ENCODE peak calls at places on chromosome 7, in six cellular contexts. I is thyroid gland; U is right cardiac atrium; G is IMR-90; F is CD8-positive, alpha-beta memory T cell; Z is fibroblast of lung. V is an unnamed sample.

GRCh38 chr7:33325754-33326484 is 196.6 kb downstream of the BBS9 start:
- DNase-seq in F (no peak), G (no peak), Z (no peak), I (no peak), U (no peak), V (no peak)

GRCh38 chr7:158662610-158663427 is 41.8 kb downstream of the NCAPG2 start:
- DNase-seq in I (peak; percentile 21), G (no peak), F (no peak), U (no peak), Z (no peak), V (no peak)

GRCh38 chr7:29287366-29287765 is 92.8 kb downstream of the CHN2 start:
- DNase-seq in U (no peak), I (no peak), F (no peak), Z (peak; percentile 95), G (peak; percentile 31), V (peak; percentile 60)

GRCh38 chr7:132996581-132997242 is 85.2 kb downstream of the CHCHD3 start:
- DNase-seq in U (no peak), G (peak; percentile 2), F (no peak), I (no peak), Z (peak; percentile 33), V (no peak)

GRCh38 chr7:45923290-45923689 is 2.2 kb upstream of the IGFBP3 start:
- DNase-seq in G (peak; percentile 72), Z (peak; percentile 65), F (peak; percentile 22), U (peak; percentile 91), I (peak; percentile 71), V (peak; percentile 78)

GRCh38 chr7:47571355-47572100 is 10.4 kb downstream of the TNS3 start:
- DNase-seq in G (peak; percentile 95), U (peak; percentile 95), F (no peak), Z (peak; percentile 97), I (peak; percentile 96), V (peak; percentile 89)

GRCh38 chr7:159032753-159033472 is 111.8 kb downstream of the VIPR2 start:
- DNase-seq in U (peak; percentile 36), G (no peak), I (no peak), Z (no peak), F (no peak), V (no peak)

GRCh38 chr7:95155965-95156364 is 168.4 kb downstream of the PON1 start:
- DNase-seq in G (no peak), U (no peak), Z (no peak), I (peak; percentile 93), F (no peak), V (peak; percentile 68)

GRCh38 chr7:29345590-29345989 is 151.0 kb downstream of the CHN2 start:
- DNase-seq in F (no peak), U (peak; percentile 68), Z (peak; percentile 13), I (peak; percentile 39), G (no peak), V (peak; percentile 61)

GRCh38 chr7:17015575-17015974 is 133.8 kb upstream of the AGR3 start:
- DNase-seq in F (no peak), Z (peak; percentile 84), I (no peak), U (no peak), G (peak; percentile 26), V (no peak)

GRCh38 chr7:88072715-88073055 is 138.6 kb downstream of the ADAM22 start:
- DNase-seq in F (no peak), U (no peak), Z (no peak), G (no peak), I (no peak), V (no peak)

GRCh38 chr7:155491812-155492211 is 33.9 kb downstream of the EN2 start:
- DNase-seq in U (no peak), F (no peak), I (no peak), G (no peak), Z (no peak), V (no peak)

GRCh38 chr7:49187543-49188268 is 263.4 kb downstream of the CDC14C start:
- DNase-seq in F (no peak), U (no peak), I (no peak), G (no peak), Z (no peak), V (no peak)

GRCh38 chr7:15720849-15721471 is 34.5 kb upstream of the MEOX2 start:
- DNase-seq in G (peak; percentile 53), Z (peak; percentile 10), F (no peak), U (peak; percentile 63), I (peak; percentile 6), V (peak; percentile 30)

GRCh38 chr7:515628-516027 is 4.0 kb downstream of the PDGFA start:
- DNase-seq in U (peak; percentile 42), Z (no peak), F (no peak), G (no peak), I (no peak), V (no peak)

GRCh38 chr7:81692146-81692905 is 77.5 kb downstream of the HGF start:
- DNase-seq in I (no peak), Z (peak; percentile 88), U (no peak), G (peak; percentile 89), F (no peak), V (no peak)

GRCh38 chr7:101686030-101686429 is 56.9 kb upstream of the MYL10 start:
- DNase-seq in F (no peak), G (peak; percentile 16), Z (no peak), U (no peak), I (no peak), V (no peak)

GRCh38 chr7:977326-978048 is 2.1 kb upstream of the COX19 start:
- DNase-seq in G (peak; percentile 46), I (no peak), Z (peak; percentile 25), F (no peak), U (no peak), V (peak; percentile 87)

GRCh38 chr7:157337316-157338149 is 729 bp downstream of the DNAJB6 start:
- DNase-seq in I (peak; percentile 69), U (peak; percentile 85), Z (peak; percentile 66), G (peak; percentile 67), F (peak; percentile 52), V (peak; percentile 75)

GRCh38 chr7:78055160-78055559 is 256.6 kb downstream of the PHTF2 start:
- DNase-seq in I (no peak), F (no peak), U (no peak), Z (no peak), G (no peak), V (no peak)

GRCh38 chr7:78301361-78301760 is 502.8 kb downstream of the PHTF2 start:
- DNase-seq in U (no peak), I (peak; percentile 68), G (peak; percentile 56), Z (peak; percentile 80), F (no peak), V (no peak)

GRCh38 chr7:78514653-78515052 is 716.1 kb downstream of the PHTF2 start:
- DNase-seq in G (no peak), Z (no peak), I (no peak), U (no peak), F (no peak), V (no peak)

GRCh38 chr7:95608344-95609173 is 12.2 kb upstream of the PDK4 start:
- DNase-seq in F (no peak), I (peak; percentile 96), Z (peak; percentile 82), U (peak; percentile 97), G (peak; percentile 93), V (peak; percentile 96)

GRCh38 chr7:138475377-138475776 is 15.3 kb downstream of the TRIM24 start:
- DNase-seq in F (no peak), Z (no peak), I (no peak), G (no peak), U (no peak), V (no peak)

GRCh38 chr7:87458148-87458547 is 17.3 kb downstream of the ABCB4 start:
- DNase-seq in F (no peak), U (no peak), I (no peak), G (no peak), Z (peak; percentile 4), V (no peak)

DNA sequence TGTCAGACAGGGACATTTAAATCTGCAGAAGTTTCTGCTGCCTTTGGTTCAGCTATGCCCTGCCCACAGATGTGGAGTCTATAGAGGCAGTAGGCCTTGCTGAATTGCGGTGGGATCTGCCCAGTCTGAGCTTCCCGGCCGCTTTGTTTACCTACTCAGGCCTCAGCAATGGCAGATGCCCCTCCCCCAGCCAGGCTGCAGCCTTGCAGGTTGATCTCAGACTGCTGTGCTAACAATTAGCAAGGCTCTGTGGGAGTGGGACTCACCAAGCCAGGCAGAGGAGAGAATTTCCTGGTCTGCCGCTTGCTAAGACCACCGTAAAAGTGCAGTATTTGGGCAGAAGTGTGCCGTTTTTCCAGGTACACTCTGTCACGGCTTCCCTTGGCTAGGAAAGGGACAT is 28.2 kb upstream of the VWDE start:
- DNase-seq in G (peak; percentile 53), I (no peak), U (peak; percentile 25), F (no peak), Z (no peak), V (no peak)
- H3K4me3 ChIP-seq in G (no peak overlapping the region), I (no peak overlapping the region), U (no peak overlapping the region), F (no peak overlapping the region), Z (no peak overlapping the region), V (no peak overlapping the region)

DNA sequence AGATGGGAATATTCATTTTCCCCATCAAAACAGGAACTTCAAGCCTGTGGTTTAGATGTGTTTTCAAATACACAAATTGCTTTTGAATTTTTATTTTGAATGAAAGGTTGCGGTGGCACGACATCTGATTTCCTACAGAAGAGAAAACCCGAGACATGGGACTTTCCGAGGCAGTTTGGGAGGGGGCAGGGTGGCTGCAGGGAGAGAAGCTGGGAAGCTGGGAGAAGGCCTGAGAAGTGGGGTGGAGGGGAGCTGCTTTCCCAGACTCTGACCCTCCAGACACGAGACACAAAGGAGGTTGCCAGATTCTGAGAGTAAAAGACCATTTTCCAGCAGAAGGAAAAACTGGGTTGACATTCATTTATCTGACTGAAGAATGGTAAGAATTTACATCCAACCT is 19.6 kb downstream of the TMEM176A start:
- DNase-seq in I (no peak), F (no peak), U (no peak), Z (no peak), G (no peak), V (no peak)
- H3K27ac ChIP-seq in I (no peak overlapping the region), F (no peak overlapping the region), U (no peak overlapping the region), Z (no peak overlapping the region), G (no peak overlapping the region), V (no peak overlapping the region)

GRCh38 chr7:121182281-121182680 is 146.5 kb upstream of the WNT16 start:
- DNase-seq in U (no peak), I (no peak), F (no peak), Z (no peak), G (no peak), V (no peak)

GRCh38 chr7:121178869-121179497 is 149.8 kb upstream of the WNT16 start:
- DNase-seq in I (no peak), G (no peak), F (no peak), U (no peak), Z (no peak), V (no peak)

GRCh38 chr7:121180436-121181063 is 148.2 kb upstream of the WNT16 start:
- DNase-seq in G (no peak), U (no peak), Z (no peak), I (no peak), F (no peak), V (no peak)

GRCh38 chr7:121182902-121183301 is 145.9 kb upstream of the WNT16 start:
- DNase-seq in U (no peak), G (peak; percentile 21), Z (no peak), I (no peak), F (no peak), V (no peak)

DNA sequence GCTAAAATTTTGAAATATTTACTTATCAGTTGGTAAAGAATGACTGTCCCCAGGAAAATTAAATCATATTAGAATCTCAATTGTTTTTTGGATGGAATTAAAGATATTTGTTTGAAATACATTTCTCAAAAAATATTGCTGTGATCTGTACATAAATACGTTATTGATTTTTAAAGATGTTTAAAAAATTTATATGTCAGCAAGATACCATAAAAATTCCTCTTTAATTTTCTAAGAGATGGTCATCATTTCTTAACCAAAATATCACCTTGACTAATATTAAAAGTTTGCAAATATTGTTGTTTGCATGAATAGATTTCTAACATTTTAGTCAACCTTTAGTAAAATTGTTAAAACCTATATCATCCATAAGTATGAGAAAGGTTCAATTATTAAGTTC is 147.4 kb upstream of the WNT16 start:
- DNase-seq in I (no peak), G (no peak), Z (no peak), U (no peak), F (no peak), V (no peak)
- H3K4me3 ChIP-seq in I (no peak overlapping the region), G (no peak overlapping the region), Z (no peak overlapping the region), U (no peak overlapping the region), F (no peak overlapping the region), V (no peak overlapping the region)

GRCh38 chr7:27130540-27131389 is at the start of gene HOXA4:
- DNase-seq in Z (peak; percentile 82), U (peak; percentile 93), G (peak; percentile 83), I (peak; percentile 41), F (peak; percentile 71), V (peak; percentile 55)
- H3K27ac ChIP-seq in Z (peak within 1 kb of the TSS; percentile 71), U (peak within 1 kb of the TSS; percentile 69), G (peak within 1 kb of the TSS; percentile 77), I (no peak within 1 kb of the TSS), F (no peak within 1 kb of the TSS), V (no peak within 1 kb of the TSS)

V was measured in body of pancreas.